ENCODE peak calls at places on chromosome 2, in six cellular contexts. One of them, this sample, is unnamed.

GRCh38 chr2:228040995-228041394 is 140.5 kb downstream of the SPHKAP start:
- DNase-seq in cardiac muscle cell: no peak
- DNase-seq in kidney: no peak
- DNase-seq in foreskin fibroblast: no peak
- DNase-seq in OCI-LY7: no peak
- DNase-seq in heart left ventricle: no peak
- DNase-seq in this sample: no peak

GRCh38 chr2:88836351-88836750 is 144.9 kb downstream of the RPIA start:
- DNase-seq in cardiac muscle cell: no peak
- DNase-seq in kidney: no peak
- DNase-seq in foreskin fibroblast: no peak
- DNase-seq in OCI-LY7: peak; percentile 37
- DNase-seq in heart left ventricle: no peak
- DNase-seq in this sample: no peak

GRCh38 chr2:237345891-237346640 is 67.9 kb downstream of the COL6A3 start:
- DNase-seq in cardiac muscle cell: peak; percentile 38
- DNase-seq in kidney: no peak
- DNase-seq in foreskin fibroblast: no peak
- DNase-seq in OCI-LY7: no peak
- DNase-seq in heart left ventricle: no peak
- DNase-seq in this sample: no peak

GRCh38 chr2:226631187-226631586 is 168.4 kb downstream of the IRS1 start:
- DNase-seq in cardiac muscle cell: no peak
- DNase-seq in kidney: no peak
- DNase-seq in foreskin fibroblast: no peak
- DNase-seq in OCI-LY7: no peak
- DNase-seq in heart left ventricle: no peak
- DNase-seq in this sample: no peak

GRCh38 chr2:216221806-216222205 is 112.7 kb downstream of the XRCC5 start:
- DNase-seq in cardiac muscle cell: peak; percentile 39
- DNase-seq in kidney: no peak
- DNase-seq in foreskin fibroblast: peak; percentile 73
- DNase-seq in OCI-LY7: no peak
- DNase-seq in heart left ventricle: no peak
- DNase-seq in this sample: peak; percentile 22

GRCh38 chr2:152497481-152498052 is 162.6 kb downstream of the FMNL2 start:
- DNase-seq in cardiac muscle cell: peak; percentile 85
- DNase-seq in kidney: no peak
- DNase-seq in foreskin fibroblast: no peak
- DNase-seq in OCI-LY7: no peak
- DNase-seq in heart left ventricle: peak; percentile 24
- DNase-seq in this sample: no peak

GRCh38 chr2:115573756-115574155 is 1131.3 kb downstream of the DPP10 start:
- DNase-seq in cardiac muscle cell: no peak
- DNase-seq in kidney: no peak
- DNase-seq in foreskin fibroblast: no peak
- DNase-seq in OCI-LY7: no peak
- DNase-seq in heart left ventricle: no peak
- DNase-seq in this sample: no peak

GRCh38 chr2:218648473-218649100 is 10.8 kb downstream of the ZNF142 start:
- DNase-seq in cardiac muscle cell: peak; percentile 79
- DNase-seq in kidney: no peak
- DNase-seq in foreskin fibroblast: peak; percentile 48
- DNase-seq in OCI-LY7: peak; percentile 67
- DNase-seq in heart left ventricle: no peak
- DNase-seq in this sample: no peak

GRCh38 chr2:23556929-23557328 is 171.9 kb downstream of the KLHL29 start:
- DNase-seq in cardiac muscle cell: no peak
- DNase-seq in kidney: no peak
- DNase-seq in foreskin fibroblast: no peak
- DNase-seq in OCI-LY7: no peak
- DNase-seq in heart left ventricle: no peak
- DNase-seq in this sample: no peak

GRCh38 chr2:196453613-196454047 is 185.9 kb upstream of the CCDC150 start:
- DNase-seq in cardiac muscle cell: peak; percentile 75
- DNase-seq in kidney: no peak
- DNase-seq in foreskin fibroblast: peak; percentile 24
- DNase-seq in OCI-LY7: peak; percentile 47
- DNase-seq in heart left ventricle: peak; percentile 42
- DNase-seq in this sample: no peak

GRCh38 chr2:101852824-101853223 is 138.9 kb upstream of the IL1R2 start:
- DNase-seq in cardiac muscle cell: peak; percentile 39
- DNase-seq in kidney: no peak
- DNase-seq in foreskin fibroblast: no peak
- DNase-seq in OCI-LY7: no peak
- DNase-seq in heart left ventricle: no peak
- DNase-seq in this sample: no peak

GRCh38 chr2:119474371-119475224 is 42.9 kb downstream of the TMEM37 start:
- DNase-seq in cardiac muscle cell: no peak
- DNase-seq in kidney: no peak
- DNase-seq in foreskin fibroblast: no peak
- DNase-seq in OCI-LY7: no peak
- DNase-seq in heart left ventricle: no peak
- DNase-seq in this sample: no peak

GRCh38 chr2:100260712-100261620 is 61.3 kb downstream of the LONRF2 start:
- DNase-seq in cardiac muscle cell: peak; percentile 74
- DNase-seq in kidney: no peak
- DNase-seq in foreskin fibroblast: peak; percentile 34
- DNase-seq in OCI-LY7: peak; percentile 81
- DNase-seq in heart left ventricle: peak; percentile 52
- DNase-seq in this sample: no peak

GRCh38 chr2:57343391-57344006 is 703.1 kb upstream of the VRK2 start:
- DNase-seq in cardiac muscle cell: no peak
- DNase-seq in kidney: no peak
- DNase-seq in foreskin fibroblast: no peak
- DNase-seq in OCI-LY7: no peak
- DNase-seq in heart left ventricle: no peak
- DNase-seq in this sample: no peak

GRCh38 chr2:10162586-10163497 is 40.3 kb downstream of the RRM2 start:
- DNase-seq in cardiac muscle cell: no peak
- DNase-seq in kidney: peak; percentile 63
- DNase-seq in foreskin fibroblast: no peak
- DNase-seq in OCI-LY7: no peak
- DNase-seq in heart left ventricle: no peak
- DNase-seq in this sample: no peak

GRCh38 chr2:27095745-27096651 is 9.4 kb downstream of the KHK start:
- DNase-seq in cardiac muscle cell: peak; percentile 72
- DNase-seq in kidney: peak; percentile 77
- DNase-seq in foreskin fibroblast: no peak
- DNase-seq in OCI-LY7: peak; percentile 75
- DNase-seq in heart left ventricle: peak; percentile 65
- DNase-seq in this sample: no peak

GRCh38 chr2:106147159-106147558 is 46.9 kb downstream of the UXS1 start:
- DNase-seq in cardiac muscle cell: peak; percentile 42
- DNase-seq in kidney: no peak
- DNase-seq in foreskin fibroblast: peak; percentile 49
- DNase-seq in OCI-LY7: no peak
- DNase-seq in heart left ventricle: no peak
- DNase-seq in this sample: peak; percentile 44

GRCh38 chr2:129765326-129766158 is 213.9 kb upstream of the RAB6C start:
- DNase-seq in cardiac muscle cell: no peak
- DNase-seq in kidney: no peak
- DNase-seq in foreskin fibroblast: no peak
- DNase-seq in OCI-LY7: no peak
- DNase-seq in heart left ventricle: no peak
- DNase-seq in this sample: no peak

GRCh38 chr2:199463708-199464613 is 6.2 kb upstream of the SATB2 start:
- DNase-seq in cardiac muscle cell: no peak
- DNase-seq in kidney: peak; percentile 77
- DNase-seq in foreskin fibroblast: no peak
- DNase-seq in OCI-LY7: no peak
- DNase-seq in heart left ventricle: no peak
- DNase-seq in this sample: no peak

GRCh38 chr2:176325732-176326131 is 56.5 kb downstream of the MTX2 start:
- DNase-seq in cardiac muscle cell: no peak
- DNase-seq in kidney: no peak
- DNase-seq in foreskin fibroblast: no peak
- DNase-seq in OCI-LY7: no peak
- DNase-seq in heart left ventricle: no peak
- DNase-seq in this sample: no peak

GRCh38 chr2:62000538-62000937 is 95.1 kb downstream of the COMMD1 start:
- DNase-seq in cardiac muscle cell: no peak
- DNase-seq in kidney: no peak
- DNase-seq in foreskin fibroblast: no peak
- DNase-seq in OCI-LY7: no peak
- DNase-seq in heart left ventricle: no peak
- DNase-seq in this sample: no peak
- TF ChIP-seq CTCF in cardiac muscle cell: no peak
- TF ChIP-seq CTCF in kidney: no peak
- TF ChIP-seq CTCF in foreskin fibroblast: no peak
- TF ChIP-seq CTCF in OCI-LY7: peak; percentile 50
- TF ChIP-seq CTCF in heart left ventricle: no peak
- TF ChIP-seq CTCF in this sample: no peak

DNA sequence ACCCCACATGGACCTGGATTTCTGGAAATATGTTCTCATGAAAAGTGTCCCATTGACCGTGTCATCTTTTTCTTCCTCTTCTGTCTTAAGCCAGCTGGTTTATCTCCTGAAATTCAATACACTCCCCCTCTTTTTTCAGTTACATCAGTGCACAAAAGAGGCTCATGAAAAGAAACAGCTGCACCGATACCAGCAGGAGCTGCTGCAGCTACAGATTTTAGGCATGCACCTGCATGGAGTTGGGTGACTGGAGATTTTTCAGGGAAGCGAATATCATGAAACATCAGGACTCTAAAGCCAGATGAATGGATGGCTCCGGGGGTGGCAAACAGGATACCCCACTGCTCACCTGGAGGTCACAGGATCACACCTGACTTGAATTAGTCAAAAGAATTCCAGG is 117.3 kb downstream of the SLC4A3 start:
- DNase-seq in cardiac muscle cell: no peak
- DNase-seq in kidney: no peak
- DNase-seq in foreskin fibroblast: no peak
- DNase-seq in OCI-LY7: no peak
- DNase-seq in heart left ventricle: no peak
- DNase-seq in this sample: no peak
- TF ChIP-seq CTCF in cardiac muscle cell: no peak
- TF ChIP-seq CTCF in kidney: no peak
- TF ChIP-seq CTCF in foreskin fibroblast: no peak
- TF ChIP-seq CTCF in OCI-LY7: no peak
- TF ChIP-seq CTCF in heart left ventricle: peak; percentile 14
- TF ChIP-seq CTCF in this sample: no peak

GRCh38 chr2:221372156-221372870 is 199.8 kb downstream of the EPHA4 start:
- DNase-seq in cardiac muscle cell: no peak
- DNase-seq in kidney: no peak
- DNase-seq in foreskin fibroblast: no peak
- DNase-seq in OCI-LY7: no peak
- DNase-seq in heart left ventricle: no peak
- DNase-seq in this sample: no peak
- TF ChIP-seq CTCF in cardiac muscle cell: peak; percentile 2
- TF ChIP-seq CTCF in kidney: no peak
- TF ChIP-seq CTCF in foreskin fibroblast: peak; percentile 13
- TF ChIP-seq CTCF in OCI-LY7: peak; percentile 27
- TF ChIP-seq CTCF in heart left ventricle: no peak
- TF ChIP-seq CTCF in this sample: peak; percentile 25

GRCh38 chr2:70685771-70686171 is 82.2 kb downstream of the ADD2 start:
- DNase-seq in cardiac muscle cell: peak; percentile 8
- DNase-seq in kidney: no peak
- DNase-seq in foreskin fibroblast: no peak
- DNase-seq in OCI-LY7: no peak
- DNase-seq in heart left ventricle: no peak
- DNase-seq in this sample: no peak

GRCh38 chr2:70687461-70687795 is 80.6 kb downstream of the ADD2 start:
- DNase-seq in cardiac muscle cell: no peak
- DNase-seq in kidney: no peak
- DNase-seq in foreskin fibroblast: no peak
- DNase-seq in OCI-LY7: no peak
- DNase-seq in heart left ventricle: no peak
- DNase-seq in this sample: no peak

GRCh38 chr2:70688427-70688826 is 79.6 kb downstream of the ADD2 start:
- DNase-seq in cardiac muscle cell: no peak
- DNase-seq in kidney: no peak
- DNase-seq in foreskin fibroblast: no peak
- DNase-seq in OCI-LY7: no peak
- DNase-seq in heart left ventricle: no peak
- DNase-seq in this sample: no peak

GRCh38 chr2:70684846-70685622 is 83.0 kb downstream of the ADD2 start:
- DNase-seq in cardiac muscle cell: no peak
- DNase-seq in kidney: no peak
- DNase-seq in foreskin fibroblast: no peak
- DNase-seq in OCI-LY7: no peak
- DNase-seq in heart left ventricle: no peak
- DNase-seq in this sample: no peak

DNA sequence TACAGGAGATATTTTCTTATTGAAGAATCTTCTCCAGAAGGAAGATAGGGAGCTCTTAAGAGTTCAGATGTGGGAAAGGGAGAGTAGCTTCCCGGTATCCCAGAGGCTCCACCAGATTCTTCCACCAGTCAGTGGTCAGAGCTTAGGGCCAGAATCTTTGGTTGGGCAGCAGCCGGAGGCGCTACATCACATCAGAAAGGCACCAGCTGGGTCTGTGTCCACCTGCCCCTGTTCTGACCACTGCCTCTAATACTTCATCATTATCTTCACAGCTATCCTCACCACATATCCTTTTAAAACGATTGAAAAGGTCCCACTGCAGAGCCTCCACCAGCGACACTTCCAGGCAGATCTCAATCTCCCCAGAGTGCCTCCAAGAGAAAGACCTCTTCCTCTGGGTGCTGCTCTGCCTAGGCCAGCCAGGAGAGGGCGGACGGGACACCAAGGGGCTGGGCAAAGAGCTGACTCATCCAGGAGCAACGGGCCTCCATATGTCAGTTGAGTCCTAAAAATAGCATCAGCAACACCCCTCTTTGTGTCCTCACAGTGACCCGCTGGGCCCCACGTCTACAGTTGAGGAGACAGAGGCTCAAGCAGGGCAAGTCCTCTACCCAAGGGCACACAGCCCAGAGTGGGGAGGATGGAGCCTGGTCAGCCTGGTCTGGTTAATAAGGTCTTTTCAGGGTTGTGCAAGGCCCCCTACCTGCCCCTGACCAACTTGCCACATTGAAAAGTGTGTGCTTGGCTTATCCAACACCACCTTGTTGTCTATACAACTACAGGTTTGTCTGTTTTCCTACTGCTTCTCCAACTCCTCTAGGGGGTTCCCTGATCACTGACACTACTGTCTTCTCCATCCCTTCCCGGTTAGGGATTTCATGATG is 81.2 kb downstream of the ADD2 start:
- DNase-seq in cardiac muscle cell: peak; percentile 80
- DNase-seq in kidney: no peak
- DNase-seq in foreskin fibroblast: peak; percentile 27
- DNase-seq in OCI-LY7: peak; percentile 3
- DNase-seq in heart left ventricle: peak; percentile 27
- DNase-seq in this sample: no peak
- TF ChIP-seq CTCF in cardiac muscle cell: peak; percentile 76
- TF ChIP-seq CTCF in kidney: no peak
- TF ChIP-seq CTCF in foreskin fibroblast: peak; percentile 70
- TF ChIP-seq CTCF in OCI-LY7: peak; percentile 25
- TF ChIP-seq CTCF in heart left ventricle: peak; percentile 40
- TF ChIP-seq CTCF in this sample: peak; percentile 73